ENCODE peak calls at places on chromosomes 11 and 22, in nine cellular contexts. T, C, X, R, U, I, P, F and G are unnamed samples.
A peak's percentile ranks its signal among the peaks of the same experiment; 100 is the strongest.

GRCh38 chr11:122093731-122094130 is 22.3 kb downstream of the BLID start:
- DNase-seq in T (peak; percentile 83), C (no peak), X (no peak), R (no peak), U (no peak), I (no peak), P (no peak), F (no peak), G (no peak)

GRCh38 chr11:43573233-43573632 is 107.3 kb upstream of the HSD17B12 start:
- DNase-seq in T (no peak), C (no peak), X (no peak), R (no peak), U (peak; percentile 16), I (no peak), P (no peak), F (no peak), G (no peak)

GRCh38 chr11:10097615-10098014 is 196.4 kb downstream of the SBF2 start:
- DNase-seq in T (no peak), C (no peak), X (no peak), R (no peak), U (no peak), I (no peak), P (no peak), F (no peak), G (no peak)

GRCh38 chr11:44241851-44242250 is 68.1 kb downstream of the ALX4 start:
- DNase-seq in T (no peak), C (peak; percentile 27), X (no peak), R (no peak), U (no peak), I (no peak), P (no peak), F (no peak), G (no peak)

GRCh38 chr11:47071871-47072270 is 104.8 kb downstream of the ARFGAP2 start:
- DNase-seq in T (no peak), C (peak; percentile 29), X (no peak), R (no peak), U (no peak), I (no peak), P (no peak), F (no peak), G (no peak)

GRCh38 chr11:32884770-32885384 is 7.7 kb upstream of the QSER1 start:
- DNase-seq in T (no peak), C (no peak), X (no peak), R (no peak), U (no peak), I (no peak), P (no peak), F (no peak), G (no peak)

GRCh38 chr11:7585816-7586215 is 72.0 kb downstream of the PPFIBP2 start:
- DNase-seq in T (peak; percentile 51), C (no peak), X (no peak), R (no peak), U (no peak), I (no peak), P (no peak), F (no peak), G (no peak)

GRCh38 chr11:726278-726915 is 20.4 kb downstream of the EPS8L2 start:
- DNase-seq in T (peak; percentile 26), C (no peak), X (no peak), R (peak; percentile 88), U (no peak), I (peak; percentile 94), P (peak; percentile 89), F (no peak), G (peak; percentile 63)

GRCh38 chr11:10490398-10491232 is 35.6 kb downstream of the AMPD3 start:
- DNase-seq in T (peak; percentile 99), C (peak; percentile 60), X (no peak), R (peak; percentile 38), U (peak; percentile 94), I (peak; percentile 76), P (peak; percentile 62), F (peak; percentile 96), G (peak; percentile 69)

GRCh38 chr11:95985174-95985808 is 61.4 kb upstream of the MTMR2 start:
- DNase-seq in T (peak; percentile 60), C (no peak), X (no peak), R (no peak), U (no peak), I (no peak), P (no peak), F (no peak), G (no peak)

GRCh38 chr11:44987506-44987905 is 36.8 kb upstream of the TP53I11 start:
- DNase-seq in T (no peak), C (no peak), X (no peak), R (no peak), U (no peak), I (no peak), P (no peak), F (no peak), G (no peak)

GRCh38 chr11:43427971-43428370 is 69.3 kb downstream of the TTC17 start:
- DNase-seq in T (peak; percentile 2), C (no peak), X (no peak), R (no peak), U (no peak), I (no peak), P (no peak), F (no peak), G (no peak)

GRCh38 chr11:45670386-45671135 is 5.1 kb upstream of the CHST1 start:
- DNase-seq in T (no peak), C (no peak), X (no peak), R (no peak), U (no peak), I (no peak), P (no peak), F (no peak), G (peak; percentile 9)

GRCh38 chr11:30440510-30440909 is 117.6 kb downstream of the ARL14EP start:
- DNase-seq in T (no peak), C (no peak), X (no peak), R (no peak), U (no peak), I (no peak), P (no peak), F (no peak), G (no peak)

GRCh38 chr11:46298699-46299424 is 21.4 kb downstream of the CREB3L1 start:
- DNase-seq in T (peak; percentile 93), C (no peak), X (no peak), R (no peak), U (no peak), I (no peak), P (no peak), F (no peak), G (no peak)

GRCh38 chr11:35712533-35712932 is 50.0 kb downstream of the TRIM44 start:
- DNase-seq in T (no peak), C (no peak), X (no peak), R (no peak), U (no peak), I (no peak), P (no peak), F (no peak), G (no peak)

GRCh38 chr22:23557036-23557435 is 23.1 kb downstream of the IGLL1 start:
- DNase-seq in T (no peak), C (no peak), X (no peak), R (peak; percentile 37), U (no peak), I (peak; percentile 47), P (no peak), F (no peak), G (no peak)

GRCh38 chr11:9264381-9265210 is 554 bp downstream of the DENND5A start:
- DNase-seq in T (peak; percentile 81), C (peak; percentile 33), X (peak; percentile 30), R (no peak), U (no peak), I (peak; percentile 89), P (peak; percentile 46), F (peak; percentile 68), G (peak; percentile 57)

GRCh38 chr11:80085563-80085962 is 644.7 kb upstream of the TENM4 start:
- DNase-seq in T (no peak), C (no peak), X (no peak), R (no peak), U (no peak), I (no peak), P (no peak), F (no peak), G (no peak)

GRCh38 chr11:133930053-133930766 is 26.6 kb downstream of the IGSF9B start:
- DNase-seq in T (no peak), C (no peak), X (no peak), R (no peak), U (no peak), I (no peak), P (no peak), F (no peak), G (no peak)
- TF ChIP-seq POLR2A in T (no peak), C (no peak), X (no peak), R (no peak), U (no peak), I (no peak), P (no peak), F (no peak), G (no peak)

GRCh38 chr11:100936781-100937180 is 192.8 kb downstream of the PGR start:
- DNase-seq in T (no peak), C (no peak), X (no peak), R (no peak), U (no peak), I (no peak), P (no peak), F (no peak), G (no peak)
- TF ChIP-seq POLR2A in T (no peak), C (no peak), X (no peak), R (no peak), U (no peak), I (no peak), P (no peak), F (no peak), G (no peak)

GRCh38 chr11:57278721-57279095 is 41.7 kb upstream of the APLNR start:
- DNase-seq in T (no peak), C (no peak), X (no peak), R (no peak), U (no peak), I (no peak), P (no peak), F (no peak), G (no peak)
- TF ChIP-seq POLR2A in T (no peak), C (no peak), X (no peak), R (no peak), U (no peak), I (no peak), P (no peak), F (no peak), G (no peak)

GRCh38 chr22:39174498-39175120 is 22.1 kb upstream of the CBX7 start:
- DNase-seq in T (peak; percentile 89), C (peak; percentile 77), X (no peak), R (peak; percentile 72), U (peak; percentile 23), I (peak; percentile 95), P (peak; percentile 64), F (peak; percentile 73), G (peak; percentile 89)

GRCh38 chr22:39176673-39177455 is 24.4 kb upstream of the CBX7 start:
- DNase-seq in T (no peak), C (no peak), X (no peak), R (no peak), U (no peak), I (no peak), P (no peak), F (no peak), G (peak; percentile 72)

GRCh38 chr22:39177456-39177775 is 24.9 kb upstream of the CBX7 start:
- DNase-seq in T (no peak), C (no peak), X (no peak), R (no peak), U (no peak), I (no peak), P (no peak), F (no peak), G (no peak)

GRCh38 chr22:39175127-39176066 is 22.9 kb upstream of the CBX7 start:
- DNase-seq in T (no peak), C (no peak), X (no peak), R (no peak), U (no peak), I (peak; percentile 74), P (no peak), F (no peak), G (peak; percentile 60)

GRCh38 chr22:39176067-39176621 is 23.7 kb upstream of the CBX7 start:
- DNase-seq in T (peak; percentile 58), C (peak; percentile 44), X (no peak), R (peak; percentile 84), U (no peak), I (peak; percentile 82), P (peak; percentile 63), F (peak; percentile 74), G (peak; percentile 70)
- TF ChIP-seq POLR2A in T (no peak), C (no peak), X (no peak), R (no peak), U (no peak), I (no peak), P (no peak), F (no peak), G (no peak)